ENCODE peak calls at places on chromosomes 1 and 21, in seven cellular contexts. S, O, G, N, C, I and D are unnamed samples.

GRCh38 chr1:221810406-221810805 is 68.5 kb upstream of the DUSP10 start:
- DNase-seq in S (no peak), O (no peak), G (no peak), N (no peak), C (no peak), I (no peak), D (no peak)

GRCh38 chr1:158646465-158646864 is 40.0 kb downstream of the SPTA1 start:
- DNase-seq in S (no peak), O (no peak), G (no peak), N (no peak), C (no peak), I (no peak), D (no peak)

GRCh38 chr1:92754000-92754787 is 30.7 kb downstream of the EVI5 start:
- DNase-seq in S (no peak), O (no peak), G (no peak), N (no peak), C (no peak), I (no peak), D (no peak)

GRCh38 chr1:25123551-25123950 is 108.8 kb downstream of the SYF2 start:
- DNase-seq in S (no peak), O (no peak), G (no peak), N (no peak), C (no peak), I (no peak), D (no peak)

GRCh38 chr21:36282568-36283230 is 37.3 kb upstream of the MORC3 start:
- DNase-seq in S (no peak), O (no peak), G (no peak), N (no peak), C (no peak), I (no peak), D (no peak)

GRCh38 chr1:212035123-212035834 is at the start of the genes DTL and INTS7:
- DNase-seq in S (peak), O (peak), G (peak), N (peak), C (peak), I (peak), D (peak)

GRCh38 chr21:44686000-44686781 is 4.2 kb upstream of the KRTAP12-1 start:
- DNase-seq in S (no peak), O (no peak), G (no peak), N (no peak), C (no peak), I (no peak), D (no peak)

GRCh38 chr1:46753985-46754384 is 35.1 kb upstream of the EFCAB14 start:
- DNase-seq in S (no peak), O (no peak), G (no peak), N (no peak), C (no peak), I (no peak), D (no peak)

GRCh38 chr1:87024936-87025537 is 110.6 kb downstream of the HS2ST1 start:
- DNase-seq in S (no peak), O (peak), G (peak), N (peak), C (no peak), I (peak), D (peak)

GRCh38 chr1:218813247-218813646 is 360.4 kb upstream of the LYPLAL1 start:
- DNase-seq in S (no peak), O (no peak), G (no peak), N (no peak), C (no peak), I (no peak), D (no peak)

GRCh38 chr1:66925944-66926343 is 1.2 kb downstream of the MIER1 start:
- DNase-seq in S (no peak), O (no peak), G (peak), N (no peak), C (no peak), I (no peak), D (no peak)

GRCh38 chr1:57831624-57832023 is 407.8 kb upstream of the DAB1 start:
- DNase-seq in S (no peak), O (no peak), G (no peak), N (peak), C (no peak), I (no peak), D (peak)

GRCh38 chr1:163562355-163562754 is 240.6 kb downstream of the NUF2 start:
- DNase-seq in S (no peak), O (no peak), G (no peak), N (no peak), C (no peak), I (no peak), D (no peak)

GRCh38 chr1:94743866-94744265 is 76.3 kb upstream of the SLC44A3 start:
- DNase-seq in S (no peak), O (no peak), G (no peak), N (no peak), C (no peak), I (no peak), D (no peak)

GRCh38 chr1:243883551-243883950 is 33.5 kb upstream of the AKT3 start:
- DNase-seq in S (no peak), O (no peak), G (no peak), N (no peak), C (no peak), I (no peak), D (no peak)

GRCh38 chr1:243885806-243886205 is 35.8 kb upstream of the AKT3 start:
- DNase-seq in S (no peak), O (no peak), G (no peak), N (no peak), C (no peak), I (no peak), D (no peak)

GRCh38 chr1:243884603-243885002 is 34.6 kb upstream of the AKT3 start:
- DNase-seq in S (no peak), O (no peak), G (no peak), N (no peak), C (no peak), I (no peak), D (no peak)

GRCh38 chr1:243882276-243882675 is 32.2 kb upstream of the AKT3 start:
- DNase-seq in S (no peak), O (no peak), G (no peak), N (no peak), C (no peak), I (no peak), D (no peak)
- TF ChIP-seq SIN3A in S (no peak), O (no peak), G (no peak), N (no peak), C (no peak), I (no peak), D (no peak)

GRCh38 chr1:167631386-167631941 is 1.4 kb downstream of the RCSD1 start:
- DNase-seq in S (no peak), O (no peak), G (no peak), N (no peak), C (no peak), I (no peak), D (no peak)
- H3K4me3 ChIP-seq in S (peak), O (peak), G (no peak), N (no peak), C (no peak), I (no peak), D (no peak)

GRCh38 chr1:51669191-51669590 is 52.3 kb downstream of the OSBPL9 start:
- DNase-seq in S (no peak), O (no peak), G (no peak), N (no peak), C (no peak), I (no peak), D (no peak)
- TF ChIP-seq SIN3A in S (no peak), O (no peak), G (no peak), N (no peak), C (no peak), I (no peak), D (no peak)

DNA sequence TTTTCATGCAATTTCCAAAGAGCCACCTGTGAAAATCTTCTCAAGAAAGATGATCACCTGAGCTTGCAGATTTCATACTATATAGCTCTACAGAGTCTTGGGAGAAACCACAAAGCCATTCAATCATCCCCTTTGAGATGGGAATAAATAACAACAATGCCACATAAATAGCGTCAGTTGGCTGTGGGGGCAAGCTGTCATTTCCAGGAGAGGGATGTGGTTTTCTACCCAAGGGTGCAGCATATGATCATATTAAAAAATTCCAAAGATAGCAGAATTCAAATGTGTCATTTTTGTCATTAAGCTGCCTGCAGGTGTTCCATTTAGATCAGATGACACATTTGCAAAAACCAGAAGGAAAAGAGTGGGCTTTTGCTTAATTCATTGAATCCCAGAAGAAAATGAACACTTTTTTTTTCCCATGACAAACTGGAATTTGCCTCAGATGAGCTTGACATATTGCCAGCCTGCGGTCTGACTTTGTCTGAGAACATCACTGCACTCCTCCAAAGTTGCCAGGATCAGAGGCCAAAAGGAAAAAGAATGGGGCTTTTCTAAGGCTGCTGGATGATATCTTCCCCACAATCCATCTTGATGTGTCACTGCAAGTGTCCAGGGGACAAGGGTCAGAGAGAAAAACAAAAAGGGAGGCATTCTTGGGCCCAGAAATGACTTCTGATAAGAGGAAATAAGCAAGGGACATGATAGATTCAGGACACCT is 314.1 kb upstream of the USP25 start:
- DNase-seq in S (no peak), O (no peak), G (no peak), N (peak), C (no peak), I (no peak), D (no peak)
- H3K4me3 ChIP-seq in S (no peak), O (no peak), G (no peak), N (no peak), C (no peak), I (no peak), D (no peak)

DNA sequence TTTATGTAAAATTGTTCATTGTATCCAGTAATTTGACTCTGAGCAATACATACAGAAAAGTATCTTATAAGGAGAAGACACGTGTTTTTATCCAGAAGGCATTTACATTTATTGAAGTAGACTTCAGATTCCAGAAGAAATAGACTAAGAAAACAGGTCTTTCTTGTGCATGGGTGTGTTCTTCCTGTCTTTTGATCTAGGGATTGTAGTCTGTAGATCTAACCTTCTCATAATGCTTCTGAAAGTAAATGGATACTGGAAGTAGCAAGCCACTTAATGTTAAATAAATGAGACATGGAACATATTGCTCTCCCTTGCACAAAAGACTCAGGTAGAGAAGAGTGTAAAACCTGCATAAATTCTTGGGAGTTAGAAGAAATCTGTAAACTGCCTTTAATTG is 853.2 kb upstream of the B3GALT2 start:
- DNase-seq in S (no peak), O (no peak), G (no peak), N (no peak), C (no peak), I (no peak), D (no peak)
- TF ChIP-seq SIN3A in S (no peak), O (no peak), G (no peak), N (no peak), C (no peak), I (no peak), D (no peak)

GRCh38 chr1:155064813-155065436 is 1.4 kb downstream of the EFNA4 start:
- DNase-seq in S (no peak), O (no peak), G (no peak), N (peak), C (no peak), I (no peak), D (no peak)
- H3K4me3 ChIP-seq in S (peak), O (no peak), G (peak), N (peak), C (peak), I (no peak), D (no peak)

GRCh38 chr21:42580793-42581201 is 67.1 kb downstream of the SLC37A1 start:
- DNase-seq in S (no peak), O (no peak), G (no peak), N (no peak), C (no peak), I (no peak), D (no peak)

GRCh38 chr21:42581676-42582371 is 68.2 kb downstream of the SLC37A1 start:
- DNase-seq in S (no peak), O (no peak), G (no peak), N (no peak), C (no peak), I (no peak), D (no peak)

GRCh38 chr21:42578761-42579415 is 65.2 kb downstream of the SLC37A1 start:
- DNase-seq in S (no peak), O (no peak), G (no peak), N (no peak), C (no peak), I (no peak), D (no peak)

GRCh38 chr21:42579456-42580075 is 65.9 kb downstream of the SLC37A1 start:
- DNase-seq in S (no peak), O (no peak), G (no peak), N (no peak), C (no peak), I (no peak), D (no peak)

GRCh38 chr21:42580076-42580792 is 66.6 kb downstream of the SLC37A1 start:
- DNase-seq in S (no peak), O (no peak), G (no peak), N (no peak), C (no peak), I (no peak), D (no peak)
- TF ChIP-seq SIN3A in S (no peak), O (no peak), G (no peak), N (no peak), C (no peak), I (no peak), D (no peak)

DNA sequence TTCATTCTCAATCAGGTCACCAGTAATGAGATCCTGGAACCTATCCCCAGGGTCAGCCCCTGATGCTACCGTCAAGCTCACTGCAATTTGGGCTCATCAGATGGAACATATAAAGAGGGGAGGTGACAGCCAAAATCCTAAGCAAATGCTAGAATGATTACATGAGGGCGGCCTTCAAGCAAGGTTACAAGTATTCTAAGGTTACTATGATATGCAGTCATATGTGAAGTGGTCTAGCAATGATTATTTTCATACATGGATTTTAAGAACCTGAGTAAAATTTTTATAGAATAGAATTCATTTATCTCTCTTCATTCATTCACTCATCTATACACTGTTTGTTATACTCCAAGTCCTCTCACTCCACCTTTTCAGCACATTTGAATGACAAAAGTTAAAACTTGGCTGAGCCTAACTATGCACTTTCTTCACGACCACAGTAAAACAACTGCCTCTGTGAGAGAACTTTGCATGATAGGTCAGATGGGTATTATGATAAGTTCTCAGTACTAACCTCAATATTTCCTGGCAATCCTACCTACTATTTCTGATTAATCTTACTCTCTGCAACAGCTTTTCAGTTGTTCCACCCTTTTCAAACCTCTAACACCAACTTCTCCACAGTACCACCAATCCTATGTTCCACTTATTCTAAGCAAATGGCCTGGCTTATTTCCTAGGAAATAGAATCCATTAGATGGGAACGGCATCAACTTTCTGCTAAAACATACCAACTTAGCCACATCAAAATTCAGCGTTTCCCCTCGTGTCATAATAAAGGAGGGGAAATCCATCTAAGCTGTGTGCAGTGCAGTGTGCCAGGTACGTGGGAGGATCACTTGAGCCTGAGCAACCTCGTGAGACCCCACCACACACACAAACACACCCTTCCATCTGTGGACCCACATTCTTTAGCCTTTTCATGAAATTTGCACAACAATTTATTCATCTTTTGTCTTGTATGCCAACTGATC is 32.0 kb downstream of the LHX9 start:
- DNase-seq in S (no peak), O (no peak), G (no peak), N (no peak), C (no peak), I (no peak), D (no peak)
- H3K4me3 ChIP-seq in S (no peak), O (no peak), G (no peak), N (no peak), C (no peak), I (no peak), D (no peak)

GRCh38 chr21:15028186-15028585 is 36.6 kb downstream of the NRIP1 start:
- DNase-seq in S (no peak), O (no peak), G (no peak), N (no peak), C (no peak), I (no peak), D (no peak)

GRCh38 chr21:15034126-15034848 is 30.5 kb downstream of the NRIP1 start:
- DNase-seq in S (no peak), O (no peak), G (no peak), N (no peak), C (no peak), I (no peak), D (no peak)

GRCh38 chr21:15029077-15029476 is 35.7 kb downstream of the NRIP1 start:
- DNase-seq in S (no peak), O (no peak), G (no peak), N (no peak), C (no peak), I (no peak), D (no peak)

GRCh38 chr21:15036189-15036588 is 28.6 kb downstream of the NRIP1 start:
- DNase-seq in S (no peak), O (no peak), G (no peak), N (no peak), C (no peak), I (no peak), D (no peak)

DNA sequence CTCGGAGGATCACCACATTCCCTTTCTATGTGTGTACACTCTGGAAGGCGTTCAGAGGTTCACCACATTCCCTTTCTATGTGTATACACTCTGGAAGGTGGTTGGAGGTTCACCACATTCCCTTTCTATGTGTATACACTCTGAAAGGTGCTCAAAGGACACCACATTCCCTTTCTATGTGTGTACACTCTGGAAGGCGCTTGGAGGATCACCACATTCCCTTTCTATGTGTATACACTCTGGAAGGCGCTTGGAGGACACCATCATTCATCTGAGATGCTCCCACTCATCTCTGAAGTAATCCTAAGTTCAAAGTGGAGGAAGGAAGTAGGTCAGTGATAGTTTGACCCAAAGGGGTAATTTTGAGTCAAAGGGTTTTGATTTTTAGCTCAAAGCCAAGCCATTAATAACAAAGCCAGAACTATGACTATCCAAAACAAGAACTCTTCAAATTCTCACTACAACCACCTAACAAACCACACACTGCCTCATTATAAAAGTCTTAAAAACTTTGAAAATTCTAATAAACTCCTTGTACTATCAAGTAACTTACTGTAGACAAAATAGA is 32.9 kb downstream of the NRIP1 start:
- DNase-seq in S (no peak), O (no peak), G (no peak), N (no peak), C (no peak), I (no peak), D (no peak)
- TF ChIP-seq SIN3A in S (no peak), O (no peak), G (no peak), N (no peak), C (no peak), I (no peak), D (no peak)